ENCODE peak calls at places on chromosomes 2 and 18, in four cellular contexts. One of them, this sample, is unnamed.

GRCh38 chr2:158745866-158746382 is 49.2 kb upstream of the DAPL1 start:
- DNase-seq in stimulated activated CD8-positive, alpha-beta memory T cell treated with anti-CD3 and anti-CD28 coated beads, Interleukin-7, amount 100 ng/mL, for 1 hour: no peak
- DNase-seq in left ventricle myocardium inferior: no peak
- DNase-seq in psoas muscle: no peak
- DNase-seq in this sample: no peak

GRCh38 chr2:127365211-127365643 is 22.5 kb downstream of the MAP3K2 start:
- DNase-seq in psoas muscle: no peak
- DNase-seq in stimulated activated CD8-positive, alpha-beta memory T cell treated with anti-CD3 and anti-CD28 coated beads, Interleukin-7, amount 100 ng/mL, for 1 hour: no peak
- DNase-seq in left ventricle myocardium inferior: no peak
- DNase-seq in this sample: no peak

GRCh38 chr2:19895535-19895934 is 6.2 kb downstream of the TTC32 start:
- DNase-seq in psoas muscle: no peak
- DNase-seq in left ventricle myocardium inferior: no peak
- DNase-seq in stimulated activated CD8-positive, alpha-beta memory T cell treated with anti-CD3 and anti-CD28 coated beads, Interleukin-7, amount 100 ng/mL, for 1 hour: no peak
- DNase-seq in this sample: no peak

GRCh38 chr2:28662468-28663095 is 89.0 kb upstream of the PPP1CB start:
- DNase-seq in stimulated activated CD8-positive, alpha-beta memory T cell treated with anti-CD3 and anti-CD28 coated beads, Interleukin-7, amount 100 ng/mL, for 1 hour: no peak
- DNase-seq in left ventricle myocardium inferior: no peak
- DNase-seq in psoas muscle: no peak
- DNase-seq in this sample: no peak

GRCh38 chr2:198028955-198029354 is 224.6 kb downstream of the PLCL1 start:
- DNase-seq in psoas muscle: no peak
- DNase-seq in left ventricle myocardium inferior: no peak
- DNase-seq in stimulated activated CD8-positive, alpha-beta memory T cell treated with anti-CD3 and anti-CD28 coated beads, Interleukin-7, amount 100 ng/mL, for 1 hour: no peak
- DNase-seq in this sample: no peak

GRCh38 chr2:178449700-178450573 is 1.0 kb downstream of the PRKRA start:
- DNase-seq in psoas muscle: no peak
- DNase-seq in stimulated activated CD8-positive, alpha-beta memory T cell treated with anti-CD3 and anti-CD28 coated beads, Interleukin-7, amount 100 ng/mL, for 1 hour: no peak
- DNase-seq in left ventricle myocardium inferior: no peak
- DNase-seq in this sample: no peak

GRCh38 chr2:231297108-231297908 is 98.2 kb upstream of the B3GNT7 start:
- DNase-seq in stimulated activated CD8-positive, alpha-beta memory T cell treated with anti-CD3 and anti-CD28 coated beads, Interleukin-7, amount 100 ng/mL, for 1 hour: no peak
- DNase-seq in left ventricle myocardium inferior: peak
- DNase-seq in psoas muscle: peak
- DNase-seq in this sample: peak

GRCh38 chr2:110126926-110127325 is 11.3 kb upstream of the MALL start:
- DNase-seq in stimulated activated CD8-positive, alpha-beta memory T cell treated with anti-CD3 and anti-CD28 coated beads, Interleukin-7, amount 100 ng/mL, for 1 hour: no peak
- DNase-seq in psoas muscle: no peak
- DNase-seq in left ventricle myocardium inferior: no peak
- DNase-seq in this sample: no peak

GRCh38 chr2:105611328-105611627 is 133.4 kb upstream of the NCK2 start:
- DNase-seq in psoas muscle: no peak
- DNase-seq in left ventricle myocardium inferior: no peak
- DNase-seq in stimulated activated CD8-positive, alpha-beta memory T cell treated with anti-CD3 and anti-CD28 coated beads, Interleukin-7, amount 100 ng/mL, for 1 hour: no peak
- DNase-seq in this sample: no peak

GRCh38 chr2:212387146-212387545 is 151.5 kb downstream of the ERBB4 start:
- DNase-seq in left ventricle myocardium inferior: no peak
- DNase-seq in stimulated activated CD8-positive, alpha-beta memory T cell treated with anti-CD3 and anti-CD28 coated beads, Interleukin-7, amount 100 ng/mL, for 1 hour: no peak
- DNase-seq in psoas muscle: no peak
- DNase-seq in this sample: no peak

GRCh38 chr18:38243291-38243690 is 677.7 kb upstream of the CELF4 start:
- DNase-seq in left ventricle myocardium inferior: no peak
- DNase-seq in psoas muscle: no peak
- DNase-seq in stimulated activated CD8-positive, alpha-beta memory T cell treated with anti-CD3 and anti-CD28 coated beads, Interleukin-7, amount 100 ng/mL, for 1 hour: no peak
- DNase-seq in this sample: no peak

GRCh38 chr2:177058747-177059146 is 153.8 kb upstream of the HNRNPA3 start:
- DNase-seq in psoas muscle: no peak
- DNase-seq in left ventricle myocardium inferior: no peak
- DNase-seq in stimulated activated CD8-positive, alpha-beta memory T cell treated with anti-CD3 and anti-CD28 coated beads, Interleukin-7, amount 100 ng/mL, for 1 hour: no peak
- DNase-seq in this sample: no peak

GRCh38 chr2:71736091-71736878 is 282.9 kb downstream of the DYSF start:
- DNase-seq in psoas muscle: peak
- DNase-seq in stimulated activated CD8-positive, alpha-beta memory T cell treated with anti-CD3 and anti-CD28 coated beads, Interleukin-7, amount 100 ng/mL, for 1 hour: no peak
- DNase-seq in left ventricle myocardium inferior: peak
- DNase-seq in this sample: no peak

GRCh38 chr2:25982273-25982967 is at the start of gene KIF3C:
- DNase-seq in psoas muscle: peak
- DNase-seq in stimulated activated CD8-positive, alpha-beta memory T cell treated with anti-CD3 and anti-CD28 coated beads, Interleukin-7, amount 100 ng/mL, for 1 hour: peak
- DNase-seq in left ventricle myocardium inferior: peak
- DNase-seq in this sample: peak

GRCh38 chr2:102514061-102514785 is 41.2 kb downstream of the SLC9A4 start:
- DNase-seq in stimulated activated CD8-positive, alpha-beta memory T cell treated with anti-CD3 and anti-CD28 coated beads, Interleukin-7, amount 100 ng/mL, for 1 hour: no peak
- DNase-seq in left ventricle myocardium inferior: no peak
- DNase-seq in psoas muscle: no peak
- DNase-seq in this sample: no peak

GRCh38 chr18:9575558-9575957 is 38.8 kb downstream of the PPP4R1 start:
- DNase-seq in left ventricle myocardium inferior: peak
- DNase-seq in psoas muscle: peak
- DNase-seq in stimulated activated CD8-positive, alpha-beta memory T cell treated with anti-CD3 and anti-CD28 coated beads, Interleukin-7, amount 100 ng/mL, for 1 hour: no peak
- DNase-seq in this sample: peak

GRCh38 chr2:9536504-9536903 is 19.1 kb downstream of the ADAM17 start:
- DNase-seq in left ventricle myocardium inferior: no peak
- DNase-seq in psoas muscle: no peak
- DNase-seq in stimulated activated CD8-positive, alpha-beta memory T cell treated with anti-CD3 and anti-CD28 coated beads, Interleukin-7, amount 100 ng/mL, for 1 hour: no peak
- DNase-seq in this sample: no peak

GRCh38 chr18:9965711-9966624 is 52.2 kb downstream of the VAPA start:
- DNase-seq in psoas muscle: no peak
- DNase-seq in left ventricle myocardium inferior: no peak
- DNase-seq in stimulated activated CD8-positive, alpha-beta memory T cell treated with anti-CD3 and anti-CD28 coated beads, Interleukin-7, amount 100 ng/mL, for 1 hour: no peak
- DNase-seq in this sample: no peak

GRCh38 chr18:37270046-37270665 is 295.4 kb downstream of the CELF4 start:
- DNase-seq in psoas muscle: no peak
- DNase-seq in stimulated activated CD8-positive, alpha-beta memory T cell treated with anti-CD3 and anti-CD28 coated beads, Interleukin-7, amount 100 ng/mL, for 1 hour: no peak
- DNase-seq in left ventricle myocardium inferior: peak
- DNase-seq in this sample: peak

This sample was measured in ovary.